ENCODE peak calls at places on chromosomes 13 and 19, in five cellular contexts. One of them, this sample, is unnamed.

GRCh38 chr19:46232029-46232428 is 2.5 kb downstream of the IGFL1 start:
- DNase-seq in brain microvascular endothelial cell: no peak
- DNase-seq in non-pigmented ciliary epithelial cell: no peak
- DNase-seq in nucleus accumbens: no peak
- DNase-seq in stimulated activated CD8-positive, alpha-beta memory T cell treated with anti-CD3 and anti-CD28 coated beads, Interleukin-4, amount 100 ng/mL, for 1 hour: no peak
- DNase-seq in this sample: no peak

GRCh38 chr19:56732974-56733373 is 61.4 kb upstream of the ZNF835 start:
- DNase-seq in non-pigmented ciliary epithelial cell: no peak
- DNase-seq in nucleus accumbens: no peak
- DNase-seq in stimulated activated CD8-positive, alpha-beta memory T cell treated with anti-CD3 and anti-CD28 coated beads, Interleukin-4, amount 100 ng/mL, for 1 hour: no peak
- DNase-seq in brain microvascular endothelial cell: no peak
- DNase-seq in this sample: no peak

GRCh38 chr13:23750383-23751121 is 138.6 kb downstream of the MIPEP start:
- DNase-seq in nucleus accumbens: no peak
- DNase-seq in stimulated activated CD8-positive, alpha-beta memory T cell treated with anti-CD3 and anti-CD28 coated beads, Interleukin-4, amount 100 ng/mL, for 1 hour: no peak
- DNase-seq in brain microvascular endothelial cell: peak; percentile 90
- DNase-seq in non-pigmented ciliary epithelial cell: no peak
- DNase-seq in this sample: no peak

GRCh38 chr13:43057653-43058317 is 34.4 kb downstream of the DNAJC15 start:
- DNase-seq in non-pigmented ciliary epithelial cell: peak; percentile 27
- DNase-seq in stimulated activated CD8-positive, alpha-beta memory T cell treated with anti-CD3 and anti-CD28 coated beads, Interleukin-4, amount 100 ng/mL, for 1 hour: no peak
- DNase-seq in brain microvascular endothelial cell: peak; percentile 81
- DNase-seq in nucleus accumbens: no peak
- DNase-seq in this sample: no peak

GRCh38 chr19:49019242-49019932 is 2.5 kb upstream of the LHB start:
- DNase-seq in stimulated activated CD8-positive, alpha-beta memory T cell treated with anti-CD3 and anti-CD28 coated beads, Interleukin-4, amount 100 ng/mL, for 1 hour: peak; percentile 37
- DNase-seq in non-pigmented ciliary epithelial cell: no peak
- DNase-seq in nucleus accumbens: no peak
- DNase-seq in brain microvascular endothelial cell: peak; percentile 22
- DNase-seq in this sample: no peak

GRCh38 chr13:74904547-74904946 is 577.4 kb downstream of the TBC1D4 start:
- DNase-seq in non-pigmented ciliary epithelial cell: no peak
- DNase-seq in stimulated activated CD8-positive, alpha-beta memory T cell treated with anti-CD3 and anti-CD28 coated beads, Interleukin-4, amount 100 ng/mL, for 1 hour: no peak
- DNase-seq in brain microvascular endothelial cell: no peak
- DNase-seq in nucleus accumbens: no peak
- DNase-seq in this sample: no peak

GRCh38 chr19:35715981-35716734 is 1.6 kb upstream of the KMT2B start:
- DNase-seq in nucleus accumbens: no peak
- DNase-seq in brain microvascular endothelial cell: peak; percentile 9
- DNase-seq in stimulated activated CD8-positive, alpha-beta memory T cell treated with anti-CD3 and anti-CD28 coated beads, Interleukin-4, amount 100 ng/mL, for 1 hour: no peak
- DNase-seq in non-pigmented ciliary epithelial cell: no peak
- DNase-seq in this sample: no peak

GRCh38 chr13:51437550-51438127 is 15.2 kb downstream of the INTS6 start:
- DNase-seq in brain microvascular endothelial cell: no peak
- DNase-seq in nucleus accumbens: no peak
- DNase-seq in non-pigmented ciliary epithelial cell: no peak
- DNase-seq in stimulated activated CD8-positive, alpha-beta memory T cell treated with anti-CD3 and anti-CD28 coated beads, Interleukin-4, amount 100 ng/mL, for 1 hour: no peak
- DNase-seq in this sample: no peak

GRCh38 chr13:94205896-94206295 is 273.6 kb downstream of the DCT start:
- DNase-seq in stimulated activated CD8-positive, alpha-beta memory T cell treated with anti-CD3 and anti-CD28 coated beads, Interleukin-4, amount 100 ng/mL, for 1 hour: no peak
- DNase-seq in non-pigmented ciliary epithelial cell: no peak
- DNase-seq in brain microvascular endothelial cell: no peak
- DNase-seq in nucleus accumbens: no peak
- DNase-seq in this sample: no peak

GRCh38 chr13:107392205-107392604 is 823.1 kb downstream of the LIG4 start:
- DNase-seq in nucleus accumbens: no peak
- DNase-seq in non-pigmented ciliary epithelial cell: no peak
- DNase-seq in brain microvascular endothelial cell: no peak
- DNase-seq in stimulated activated CD8-positive, alpha-beta memory T cell treated with anti-CD3 and anti-CD28 coated beads, Interleukin-4, amount 100 ng/mL, for 1 hour: no peak
- DNase-seq in this sample: no peak

GRCh38 chr13:51241720-51242119 is 19.5 kb downstream of the FAM124A start:
- DNase-seq in brain microvascular endothelial cell: no peak
- DNase-seq in stimulated activated CD8-positive, alpha-beta memory T cell treated with anti-CD3 and anti-CD28 coated beads, Interleukin-4, amount 100 ng/mL, for 1 hour: no peak
- DNase-seq in non-pigmented ciliary epithelial cell: no peak
- DNase-seq in nucleus accumbens: no peak
- DNase-seq in this sample: no peak

GRCh38 chr19:41000310-41000737 is 9.2 kb downstream of the CYP2B6 start:
- DNase-seq in non-pigmented ciliary epithelial cell: no peak
- DNase-seq in stimulated activated CD8-positive, alpha-beta memory T cell treated with anti-CD3 and anti-CD28 coated beads, Interleukin-4, amount 100 ng/mL, for 1 hour: no peak
- DNase-seq in nucleus accumbens: no peak
- DNase-seq in brain microvascular endothelial cell: no peak
- DNase-seq in this sample: no peak

GRCh38 chr13:33285420-33286124 is at the start of gene STARD13:
- DNase-seq in brain microvascular endothelial cell: peak; percentile 98
- DNase-seq in stimulated activated CD8-positive, alpha-beta memory T cell treated with anti-CD3 and anti-CD28 coated beads, Interleukin-4, amount 100 ng/mL, for 1 hour: no peak
- DNase-seq in non-pigmented ciliary epithelial cell: peak; percentile 93
- DNase-seq in nucleus accumbens: peak; percentile 91
- DNase-seq in this sample: peak; percentile 96

GRCh38 chr19:53019684-53020083 is 6.0 kb downstream of the ERVV-1 start:
- DNase-seq in stimulated activated CD8-positive, alpha-beta memory T cell treated with anti-CD3 and anti-CD28 coated beads, Interleukin-4, amount 100 ng/mL, for 1 hour: no peak
- DNase-seq in nucleus accumbens: no peak
- DNase-seq in brain microvascular endothelial cell: no peak
- DNase-seq in non-pigmented ciliary epithelial cell: no peak
- DNase-seq in this sample: no peak

GRCh38 chr13:45162821-45163220 is 38.0 kb downstream of the KCTD4 start:
- DNase-seq in nucleus accumbens: no peak
- DNase-seq in stimulated activated CD8-positive, alpha-beta memory T cell treated with anti-CD3 and anti-CD28 coated beads, Interleukin-4, amount 100 ng/mL, for 1 hour: no peak
- DNase-seq in non-pigmented ciliary epithelial cell: peak; percentile 67
- DNase-seq in brain microvascular endothelial cell: peak; percentile 55
- DNase-seq in this sample: peak; percentile 74

This sample was measured in AG04450.